ENCODE peak calls at places on chromosomes 4 and X, in four cellular contexts. J is HL-60, L is SK-N-MC, I is prostate gland. Z is an unnamed sample.

GRCh38 chr4:110900206-110900769 is 277.4 kb upstream of the PITX2 start:
- DNase-seq in J (no peak), L (no peak), I (no peak), Z (no peak)

GRCh38 chr4:86664959-86665358 is 70.8 kb downstream of the PTPN13 start:
- DNase-seq in J (no peak), L (no peak), I (no peak), Z (no peak)

GRCh38 chrX:73266766-73267165 is 52.1 kb upstream of the NAP1L2 start:
- DNase-seq in J (no peak), L (no peak), I (no peak), Z (no peak)

GRCh38 chr4:3408793-3409330 is 32.9 kb upstream of the HGFAC start:
- DNase-seq in J (no peak), L (peak; percentile 81), I (no peak), Z (no peak)

GRCh38 chr4:138897818-138898226 is 117.8 kb upstream of the NOCT start:
- DNase-seq in J (no peak), L (no peak), I (peak; percentile 28), Z (no peak)

GRCh38 chr4:83993774-83994173 is 457.9 kb downstream of the GPAT3 start:
- DNase-seq in J (no peak), L (no peak), I (no peak), Z (no peak)

GRCh38 chr4:39730067-39730466 is 32.1 kb downstream of the UBE2K start:
- DNase-seq in J (no peak), L (no peak), I (no peak), Z (no peak)

GRCh38 chr4:74583066-74583700 is 138.2 kb downstream of the AREG start:
- DNase-seq in J (no peak), L (no peak), I (no peak), Z (no peak)

GRCh38 chr4:75544870-75545269 is 11.0 kb upstream of the ODAPH start:
- DNase-seq in J (no peak), L (no peak), I (no peak), Z (no peak)

GRCh38 chr4:158133551-158133950 is 39.3 kb downstream of the GASK1B start:
- DNase-seq in J (no peak), L (no peak), I (no peak), Z (no peak)

GRCh38 chr4:158134257-158134656 is 38.6 kb downstream of the GASK1B start:
- DNase-seq in J (no peak), L (no peak), I (no peak), Z (no peak)

GRCh38 chr4:158139086-158139485 is 33.7 kb downstream of the GASK1B start:
- DNase-seq in J (no peak), L (no peak), I (no peak), Z (no peak)
- TF ChIP-seq POLR2AphosphoS5 in J (no peak), L (no peak), I (no peak), Z (no peak)

DNA sequence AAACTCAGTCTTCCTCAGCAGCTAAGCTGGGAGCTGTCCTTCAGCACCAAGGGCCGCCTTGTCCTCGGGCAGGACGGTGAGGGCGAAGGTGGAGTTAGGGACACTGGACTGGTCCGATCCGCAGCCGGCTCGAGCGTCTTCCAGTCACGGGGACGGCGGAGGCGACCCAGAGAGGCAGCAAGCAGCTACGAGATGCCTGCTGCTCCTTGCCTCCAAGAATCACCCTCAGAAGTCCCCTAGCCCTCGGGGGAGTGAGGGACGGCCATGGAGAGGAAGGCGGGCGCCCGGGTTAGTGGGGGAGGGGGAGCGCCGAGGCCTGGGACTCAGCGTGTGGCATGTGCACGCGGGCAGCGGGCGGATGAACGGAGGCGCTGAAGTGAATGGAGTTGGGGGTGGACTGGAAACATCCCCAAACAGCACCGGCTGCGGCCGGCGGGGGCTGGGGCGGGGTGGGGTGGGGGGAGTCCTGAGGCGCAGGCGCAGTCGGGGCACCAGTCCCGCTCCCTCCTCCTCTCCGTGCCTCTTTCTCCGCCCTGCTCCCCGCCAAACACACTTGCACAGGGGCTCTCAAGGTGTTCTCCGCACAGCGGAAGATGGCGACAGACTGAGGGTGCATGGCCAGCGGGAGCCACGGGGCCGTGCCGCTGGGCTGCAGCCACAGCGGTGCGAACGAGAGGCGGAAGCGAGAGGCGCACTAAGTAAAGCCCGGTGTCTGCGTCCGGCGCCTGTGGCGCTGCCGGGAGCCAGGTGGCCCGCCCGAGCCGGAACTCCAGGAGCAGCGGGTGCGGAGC is at the start of gene NALF2:
- DNase-seq in J (no peak), L (no peak), I (peak; percentile 33), Z (peak; percentile 54)
- H3K4me3 ChIP-seq in J (no peak within 1 kb of the TSS), L (peak within 1 kb of the TSS; percentile 83), I (peak within 1 kb of the TSS; percentile 35), Z (peak within 1 kb of the TSS; percentile 70)

DNA sequence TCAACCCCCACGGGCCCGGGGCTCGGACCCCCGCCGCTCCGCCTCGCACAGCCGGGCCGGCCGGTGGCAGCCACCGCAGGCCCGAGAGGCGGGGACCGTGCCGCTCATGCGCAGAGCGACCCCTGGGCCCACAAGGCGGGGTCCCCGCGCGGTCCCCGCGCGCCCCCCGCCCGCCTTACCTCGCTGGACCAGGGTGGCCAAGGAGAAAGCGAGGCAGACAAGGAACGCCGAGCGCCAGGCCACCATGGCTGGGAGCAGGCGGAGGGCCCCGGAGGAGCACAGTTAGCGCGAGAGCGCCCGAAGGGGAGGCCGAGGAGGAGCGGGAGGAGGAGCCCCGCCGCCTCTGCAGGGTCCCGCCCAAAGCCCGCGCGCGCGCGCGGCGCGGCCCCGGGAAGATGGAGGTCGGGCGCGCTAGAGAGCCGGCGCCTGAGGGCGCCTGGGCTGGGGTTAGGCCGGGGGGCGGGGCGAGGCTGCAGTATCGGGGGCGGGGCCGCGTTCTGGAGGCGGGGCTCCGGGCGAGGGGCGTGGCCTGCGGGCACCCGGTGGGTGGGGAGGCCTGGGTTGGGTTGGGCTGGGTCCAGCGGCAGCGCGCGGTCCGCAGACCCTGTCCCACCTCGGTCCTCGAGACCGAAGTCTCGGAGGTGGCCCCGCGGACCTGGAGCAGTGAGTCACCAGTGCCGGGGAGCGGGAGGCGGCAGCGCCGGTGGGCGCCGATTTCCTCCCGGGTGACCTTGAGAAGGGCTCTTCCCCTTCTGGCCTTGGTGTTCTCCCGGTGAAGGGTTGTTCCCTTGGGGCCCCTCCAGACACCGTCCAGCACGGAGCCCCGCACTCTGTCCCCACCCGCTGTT is at the start of gene CD99L2:
- DNase-seq in J (peak; percentile 61), L (no peak), I (peak; percentile 82), Z (peak; percentile 74)
- TF ChIP-seq POLR2AphosphoS5 in J (peak; percentile 47), L (peak; percentile 71), I (no peak), Z (no peak)

GRCh38 chr4:14856076-14856926 is 146.0 kb upstream of the CPEB2 start:
- DNase-seq in J (peak; percentile 66), L (no peak), I (peak; percentile 21), Z (peak; percentile 59)
- H3K4me3 ChIP-seq in J (no peak overlapping the region), L (no peak overlapping the region), I (no peak overlapping the region), Z (no peak overlapping the region)

DNA sequence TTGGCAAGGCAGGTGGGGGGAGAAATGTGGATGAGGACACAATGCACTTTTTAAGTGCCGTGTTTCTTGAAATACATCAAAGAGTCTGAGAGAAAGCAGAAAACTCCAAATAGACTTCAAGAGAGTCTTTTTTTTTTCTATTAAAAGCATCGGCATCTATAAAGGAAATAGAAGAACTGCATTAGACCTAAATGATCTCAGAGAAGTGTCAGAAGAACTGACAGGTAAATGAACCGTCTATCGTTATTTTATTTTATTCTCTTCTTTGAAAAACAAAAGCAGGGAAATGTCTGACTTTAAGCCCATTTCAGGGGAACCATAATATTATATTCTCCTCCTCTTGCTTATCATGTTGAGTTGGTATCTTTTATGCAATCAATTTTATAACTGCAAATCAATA is 2430.0 kb downstream of the PCDH7 start:
- DNase-seq in J (no peak), L (no peak), I (no peak), Z (no peak)
- TF ChIP-seq POLR2AphosphoS5 in J (no peak), L (no peak), I (no peak), Z (no peak)

GRCh38 chrX:38249965-38250364 is 29.3 kb upstream of the SRPX start:
- DNase-seq in J (no peak), L (no peak), I (no peak), Z (no peak)
- H3K4me3 ChIP-seq in J (no peak overlapping the region), L (no peak overlapping the region), I (no peak overlapping the region), Z (no peak overlapping the region)

GRCh38 chr4:101200561-101200960 is 146.8 kb downstream of the PPP3CA start:
- DNase-seq in J (peak; percentile 57), L (no peak), I (no peak), Z (no peak)
- TF ChIP-seq POLR2AphosphoS5 in J (no peak), L (no peak), I (no peak), Z (no peak)

DNA sequence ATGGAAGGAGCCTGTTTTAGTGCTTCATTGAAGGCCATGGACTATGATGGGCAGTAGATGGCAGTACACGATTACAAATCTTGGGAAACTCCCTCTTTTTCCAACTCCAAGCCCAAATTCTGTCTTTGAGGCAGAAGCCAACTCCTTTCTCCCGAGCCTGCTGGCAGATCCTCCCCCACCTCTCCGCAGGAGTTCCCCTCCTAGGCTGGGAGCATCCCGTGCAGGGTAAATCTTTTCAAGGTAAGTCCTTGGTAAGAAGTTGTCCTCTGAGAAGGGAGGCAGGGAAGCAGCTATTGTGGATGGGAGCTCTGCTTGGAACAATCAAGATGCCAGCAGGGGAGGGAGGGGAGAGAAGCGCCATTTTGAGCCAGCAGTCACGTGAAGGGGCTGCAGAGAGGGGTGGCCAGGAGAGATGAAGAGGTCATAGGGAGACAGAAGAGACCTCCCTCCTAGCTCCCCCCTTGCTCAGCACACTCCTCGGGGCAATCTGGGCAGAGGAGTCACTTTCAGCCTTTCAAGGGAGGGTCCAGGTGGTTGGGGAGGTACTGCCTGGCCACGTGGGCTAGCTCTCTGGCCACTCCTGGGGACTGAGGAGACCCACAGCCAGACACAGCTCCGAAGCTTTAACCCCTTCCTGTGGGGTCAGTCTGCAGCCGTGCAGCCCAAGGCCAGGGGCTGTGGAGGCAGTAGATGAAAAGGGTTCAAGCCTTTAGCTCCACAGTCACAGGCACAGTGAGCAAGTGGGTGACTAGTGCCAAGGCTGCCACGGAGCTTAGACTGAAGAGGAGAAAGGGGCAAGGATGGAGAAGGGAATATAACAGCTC is 9.6 kb downstream of the CC2D2A start:
- DNase-seq in J (no peak), L (no peak), I (peak; percentile 39), Z (no peak)
- H3K4me3 ChIP-seq in J (no peak overlapping the region), L (no peak overlapping the region), I (peak overlapping the region; percentile 26), Z (peak overlapping the region; percentile 34)